ENCODE peak calls at places on chromosomes 11 and 22, in four cellular contexts. E is gastrocnemius medialis; U is mesendoderm; W is CD4-positive, CD25-positive, alpha-beta regulatory T cell. N is an unnamed sample.

GRCh38 chr11:21144556-21144955 is 475.2 kb downstream of the NELL1 start:
- DNase-seq in E (no peak), U (peak), W (no peak), N (no peak)

GRCh38 chr11:12090061-12090572 is 20.3 kb upstream of the MICAL2 start:
- DNase-seq in E (no peak), U (peak), W (peak), N (no peak)

GRCh38 chr22:46596032-46596441 is 24.1 kb upstream of the GRAMD4 start:
- DNase-seq in E (peak), U (no peak), W (no peak), N (no peak)

GRCh38 chr11:114395776-114396175 is 4.5 kb downstream of the C11orf71 start:
- DNase-seq in E (no peak), U (peak), W (no peak), N (no peak)

GRCh38 chr11:94325681-94326080 is 21.3 kb downstream of the IZUMO1R start:
- DNase-seq in E (no peak), U (peak), W (peak), N (peak)

GRCh38 chr11:8068605-8069221 is 12.3 kb upstream of the TUB start:
- DNase-seq in E (peak), U (no peak), W (no peak), N (no peak)

GRCh38 chr11:78586452-78587046 is 11.9 kb upstream of the NARS2 start:
- DNase-seq in E (no peak), U (peak), W (peak), N (no peak)

GRCh38 chr11:119907934-119908760 is 179.1 kb upstream of the NECTIN1 start:
- DNase-seq in E (no peak), U (peak), W (no peak), N (no peak)

GRCh38 chr22:21758465-21758864 is 22.9 kb upstream of the YPEL1 start:
- DNase-seq in E (no peak), U (no peak), W (no peak), N (no peak)

GRCh38 chr11:44629732-44630345 is 64.4 kb downstream of the CD82 start:
- DNase-seq in E (no peak), U (no peak), W (no peak), N (no peak)

GRCh38 chr11:1119282-1120146 is 38.2 kb upstream of the MUC5AC start:
- DNase-seq in E (no peak), U (no peak), W (no peak), N (no peak)

GRCh38 chr11:81707881-81708280 is 1025.8 kb downstream of the FAM181B start:
- DNase-seq in E (no peak), U (peak), W (no peak), N (no peak)

GRCh38 chr22:26801449-26801848 is 144.1 kb downstream of the MIAT start:
- DNase-seq in E (no peak), U (no peak), W (no peak), N (no peak)

GRCh38 chr22:23874871-23875270 is 17.2 kb downstream of the SLC2A11 start:
- DNase-seq in E (no peak), U (no peak), W (no peak), N (no peak)

GRCh38 chr11:31499576-31500178 is 9.7 kb downstream of the IMMP1L start:
- DNase-seq in E (no peak), U (no peak), W (no peak), N (no peak)

GRCh38 chr22:22181515-22181959 is 63.0 kb upstream of the VPREB1 start:
- DNase-seq in E (no peak), U (no peak), W (no peak), N (no peak)

GRCh38 chr22:49749227-49749626 is 78.4 kb downstream of the BRD1 start:
- DNase-seq in E (no peak), U (no peak), W (no peak), N (no peak)

GRCh38 chr11:2699185-2699530 is 636 bp downstream of the KCNQ1OT1 start:
- DNase-seq in E (no peak), U (peak), W (peak), N (no peak)

GRCh38 chr11:48052183-48053040 is 72.1 kb downstream of the PTPRJ start:
- DNase-seq in E (no peak), U (peak), W (no peak), N (no peak)

GRCh38 chr11:63572026-63572688 is 9.0 kb upstream of the PLAAT2 start:
- DNase-seq in E (no peak), U (no peak), W (no peak), N (no peak)

GRCh38 chr11:132220464-132220863 is 850.0 kb downstream of the NTM start:
- DNase-seq in E (no peak), U (no peak), W (no peak), N (no peak)

GRCh38 chr11:2319791-2320481 is 18.1 kb downstream of the TSPAN32 start:
- DNase-seq in E (no peak), U (no peak), W (no peak), N (no peak)

GRCh38 chr22:24291538-24292201 is 21.0 kb downstream of the SPECC1L start:
- DNase-seq in E (no peak), U (no peak), W (no peak), N (no peak)

GRCh38 chr11:96061730-96062524 is 138.0 kb upstream of the MTMR2 start:
- DNase-seq in E (no peak), U (no peak), W (peak), N (no peak)

GRCh38 chr22:28829358-28830181 is 29.2 kb upstream of the XBP1 start:
- DNase-seq in E (peak), U (peak), W (peak), N (peak)

GRCh38 chr11:34243620-34244493 is 114.0 kb downstream of the ABTB2 start:
- DNase-seq in E (no peak), U (peak), W (peak), N (no peak)

GRCh38 chr11:134503596-134503995 is 91.6 kb upstream of the B3GAT1 start:
- DNase-seq in E (no peak), U (no peak), W (no peak), N (no peak)

GRCh38 chr22:45678961-45679912 is 7.6 kb downstream of the ATXN10 start:
- DNase-seq in E (no peak), U (no peak), W (no peak), N (no peak)

GRCh38 chr11:63711838-63712237 is 30.5 kb downstream of the RTN3 start:
- DNase-seq in E (no peak), U (peak), W (no peak), N (no peak)

GRCh38 chr22:20514658-20515406 is 7.4 kb downstream of the MED15 start:
- DNase-seq in E (peak), U (no peak), W (no peak), N (no peak)

GRCh38 chr11:64334764-64335741 is 5.0 kb upstream of the CCDC88B start:
- DNase-seq in E (peak), U (peak), W (peak), N (no peak)

GRCh38 chr11:19740586-19740985 is 27.9 kb downstream of the NAV2 start:
- DNase-seq in E (no peak), U (peak), W (no peak), N (no peak)

GRCh38 chr11:9461760-9462134 is 935 bp downstream of the ZNF143 start:
- DNase-seq in E (no peak), U (peak), W (peak), N (no peak)

GRCh38 chr22:20422271-20422958 is 15.2 kb downstream of the SCARF2 start:
- DNase-seq in E (no peak), U (no peak), W (no peak), N (no peak)

GRCh38 chr22:49334976-49335375 is 492.7 kb downstream of the BRD1 start:
- DNase-seq in E (no peak), U (no peak), W (no peak), N (no peak)

GRCh38 chr22:46002757-46003270 is 25.9 kb upstream of the WNT7B start:
- DNase-seq in E (no peak), U (peak), W (no peak), N (no peak)

GRCh38 chr11:131688056-131688693 is 317.8 kb downstream of the NTM start:
- DNase-seq in E (no peak), U (peak), W (peak), N (no peak)

GRCh38 chr11:120985718-120986569 is 38.0 kb upstream of the TBCEL start:
- DNase-seq in E (no peak), U (peak), W (peak), N (no peak)

GRCh38 chr11:69752890-69753289 is 22.3 kb downstream of the FGF4 start:
- DNase-seq in E (no peak), U (no peak), W (no peak), N (no peak)

DNA sequence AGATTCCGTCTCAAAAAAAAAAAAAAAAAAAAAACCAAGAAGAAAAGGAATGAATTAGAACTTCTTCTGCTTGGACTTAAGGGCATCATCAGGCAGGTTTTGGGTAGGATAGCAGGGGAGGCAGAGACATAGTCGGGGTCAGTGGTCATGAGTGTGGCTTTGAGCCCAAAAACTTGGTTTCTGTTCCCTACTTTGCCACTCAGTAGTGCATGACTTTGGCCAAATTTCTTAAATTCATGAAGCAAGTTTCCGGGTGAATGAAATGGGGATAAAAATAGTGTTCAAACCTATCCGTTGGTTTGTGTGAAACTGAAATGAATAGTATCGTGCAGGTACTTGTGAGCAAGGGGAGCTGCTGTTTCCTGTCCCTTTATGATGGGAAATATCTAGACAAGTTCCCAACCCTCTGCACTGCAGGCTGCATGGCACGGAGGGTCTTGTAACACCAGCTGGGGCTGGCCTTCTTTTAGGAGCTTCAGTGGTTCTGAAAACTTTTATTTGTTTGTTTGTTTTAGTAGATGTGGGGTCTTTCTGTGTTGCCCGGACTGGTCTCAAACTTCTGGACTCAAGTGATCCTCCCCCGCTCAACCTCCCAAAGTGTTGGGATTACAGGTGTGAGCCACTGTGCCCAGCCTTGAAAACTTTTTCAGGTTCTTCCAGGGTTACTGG is 18.4 kb downstream of the NEAT1 start:
- DNase-seq in E (no peak), U (no peak), W (peak), N (no peak)
- H3K27ac ChIP-seq in E (peak), U (no peak), W (peak), N (no peak)

DNA sequence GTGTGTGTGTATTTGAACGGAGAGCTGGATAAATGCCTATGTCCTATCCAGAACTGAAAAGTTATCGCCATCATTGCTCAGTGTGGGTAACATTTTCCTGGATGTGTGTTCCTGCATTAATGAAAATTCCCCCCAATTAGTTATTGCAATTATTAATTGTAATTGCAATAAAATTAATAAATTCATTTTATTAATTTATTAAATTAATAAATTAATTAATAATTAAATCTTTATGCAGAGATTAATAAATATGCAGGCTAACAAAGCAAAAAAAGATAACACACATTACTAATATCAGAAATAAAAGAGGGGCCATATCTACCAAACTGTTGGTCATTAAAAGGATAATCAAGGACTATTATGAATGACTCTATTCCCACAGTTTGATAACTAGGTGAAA is 3.6 kb downstream of the RFPL3 start:
- DNase-seq in E (no peak), U (no peak), W (no peak), N (no peak)
- H3K27ac ChIP-seq in E (no peak), U (no peak), W (no peak), N (no peak)

GRCh38 chr11:6334806-6335205 is 14.5 kb upstream of the CAVIN3 start:
- DNase-seq in E (no peak), U (no peak), W (no peak), N (no peak)
- H3K27ac ChIP-seq in E (no peak), U (no peak), W (no peak), N (no peak)

GRCh38 chr11:45804806-45805304 is at the start of gene SLC35C1:
- DNase-seq in E (peak), U (peak), W (peak), N (peak)
- H3K27ac ChIP-seq in E (peak), U (no peak), W (peak), N (peak)

DNA sequence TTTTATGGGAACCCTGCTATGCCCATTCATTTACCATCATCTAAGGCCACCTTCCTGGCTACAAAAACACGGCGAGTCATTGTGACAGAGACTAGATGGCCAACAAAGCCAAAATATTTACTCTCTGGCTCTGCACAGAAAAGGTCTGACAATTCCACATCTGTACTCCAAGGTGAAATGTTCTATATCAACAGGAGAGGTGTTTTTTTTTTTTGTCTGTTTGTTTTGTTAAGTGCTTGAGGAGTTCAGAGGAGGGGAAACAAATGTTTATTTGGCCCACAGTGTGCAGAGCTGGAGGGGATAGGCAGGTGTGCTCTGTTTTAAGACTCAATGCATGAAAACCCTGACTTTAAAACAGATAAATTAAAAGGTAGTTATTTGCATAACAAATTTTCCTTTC is 18.5 kb upstream of the TMA7B start:
- DNase-seq in E (no peak), U (no peak), W (no peak), N (no peak)
- H3K27ac ChIP-seq in E (no peak), U (no peak), W (peak), N (peak)

GRCh38 chr11:75084883-75085282 is 11.8 kb downstream of the OR2AT4 start:
- DNase-seq in E (no peak), U (no peak), W (no peak), N (no peak)

GRCh38 chr11:75087319-75088055 is 9.2 kb downstream of the OR2AT4 start:
- DNase-seq in E (no peak), U (no peak), W (no peak), N (no peak)

GRCh38 chr11:75096456-75097172 is at the start of gene OR2AT4:
- DNase-seq in E (no peak), U (no peak), W (no peak), N (no peak)

GRCh38 chr11:75090778-75091177 is 5.9 kb downstream of the OR2AT4 start:
- DNase-seq in E (no peak), U (no peak), W (no peak), N (no peak)
- H3K27ac ChIP-seq in E (no peak), U (no peak), W (no peak), N (no peak)

DNA sequence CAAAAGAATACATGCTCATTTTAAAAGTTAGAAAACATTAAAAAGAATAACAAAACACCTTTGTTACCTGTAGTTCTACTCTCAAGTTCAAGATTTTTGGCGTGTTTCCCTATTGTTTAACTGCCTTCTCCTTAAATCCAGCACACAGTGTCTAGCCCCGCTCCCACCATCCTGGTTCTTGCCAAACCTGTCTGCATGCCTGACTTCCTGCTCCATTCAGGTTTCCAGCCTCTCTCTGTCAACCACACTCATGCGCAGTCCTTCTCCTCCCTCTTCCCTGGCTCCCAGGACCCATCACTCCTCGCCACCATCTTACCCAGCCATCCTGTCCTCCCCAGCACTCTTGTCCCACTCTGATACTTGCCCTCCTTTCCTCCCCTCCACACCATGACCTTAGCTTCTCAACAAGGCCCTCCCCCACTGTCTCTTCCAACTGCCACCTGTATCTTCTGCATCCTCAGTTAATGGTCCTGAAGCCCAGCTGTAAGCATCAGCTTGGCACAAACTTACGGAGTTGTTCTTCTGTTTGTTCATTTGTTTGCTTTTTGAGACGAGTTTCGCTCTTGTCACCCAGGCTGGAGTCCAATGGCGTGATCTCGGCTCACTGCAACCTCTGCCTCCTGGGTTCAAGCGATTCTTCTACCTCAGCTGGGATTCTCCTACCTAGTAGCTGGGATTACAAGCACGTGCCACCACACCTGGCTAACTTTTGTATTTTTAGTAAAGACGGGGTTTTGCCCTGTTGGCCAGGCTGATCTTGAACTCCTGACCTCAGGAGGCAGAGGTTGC is 7.5 kb upstream of the MYH9 start:
- DNase-seq in E (no peak), U (no peak), W (no peak), N (no peak)
- H3K27ac ChIP-seq in E (no peak), U (no peak), W (no peak), N (no peak)

N was measured in effector memory CD4-positive, alpha-beta T cell.